ENCODE peak calls at places on chromosomes 6 and 20, in five cellular contexts. K, Y, F, S and X are unnamed samples.

GRCh38 chr20:61570796-61571195 is 318.7 kb downstream of the CDH4 start:
- DNase-seq in K (no peak), Y (no peak), F (no peak), S (no peak), X (no peak)

GRCh38 chr6:16903470-16903869 is 142.2 kb upstream of the ATXN1 start:
- DNase-seq in K (peak), Y (no peak), F (peak), S (no peak), X (no peak)

GRCh38 chr6:109187399-109188114 is 92.2 kb downstream of the CEP57L1 start:
- DNase-seq in K (peak), Y (peak), F (peak), S (peak), X (peak)

GRCh38 chr6:70651326-70651905 is 16.3 kb upstream of the SMAP1 start:
- DNase-seq in K (no peak), Y (no peak), F (no peak), S (no peak), X (no peak)

GRCh38 chr6:36491378-36491965 is 48.7 kb downstream of the KCTD20 start:
- DNase-seq in K (peak), Y (no peak), F (peak), S (no peak), X (no peak)

GRCh38 chr20:2599265-2600060 is 53.0 kb upstream of the NOP56 start:
- DNase-seq in K (no peak), Y (no peak), F (no peak), S (no peak), X (peak)

GRCh38 chr20:22402990-22403859 is 181.1 kb downstream of the FOXA2 start:
- DNase-seq in K (no peak), Y (no peak), F (no peak), S (no peak), X (peak)

GRCh38 chr20:36273414-36274247 is 32.5 kb upstream of the DLGAP4 start:
- DNase-seq in K (peak), Y (peak), F (peak), S (no peak), X (no peak)

GRCh38 chr6:130760006-130760405 is 67.2 kb upstream of the SMLR1 start:
- DNase-seq in K (peak), Y (peak), F (peak), S (peak), X (peak)

GRCh38 chr20:62374431-62375152 is 7.5 kb upstream of the LAMA5 start:
- DNase-seq in K (no peak), Y (no peak), F (no peak), S (no peak), X (peak)

GRCh38 chr6:101986476-101986875 is 593.0 kb downstream of the GRIK2 start:
- DNase-seq in K (no peak), Y (no peak), F (no peak), S (no peak), X (no peak)

GRCh38 chr20:2509468-2509781 is 710 bp upstream of the ZNF343 start:
- DNase-seq in K (no peak), Y (no peak), F (no peak), S (no peak), X (no peak)

GRCh38 chr6:153117986-153118886 is 12.8 kb downstream of the RGS17 start:
- DNase-seq in K (peak), Y (no peak), F (peak), S (no peak), X (no peak)

GRCh38 chr20:19830351-19830750 is 72.3 kb downstream of the RIN2 start:
- DNase-seq in K (no peak), Y (no peak), F (no peak), S (no peak), X (no peak)

GRCh38 chr6:129753422-129753821 is 43.4 kb upstream of the ARHGAP18 start:
- DNase-seq in K (peak), Y (no peak), F (peak), S (peak), X (no peak)

GRCh38 chr6:148790404-148790803 is 43.6 kb downstream of the UST start:
- DNase-seq in K (no peak), Y (no peak), F (no peak), S (no peak), X (no peak)

GRCh38 chr6:3305831-3306230 is 47.1 kb downstream of the PSMG4 start:
- DNase-seq in K (no peak), Y (no peak), F (no peak), S (no peak), X (no peak)

GRCh38 chr20:33773412-33774089 is 37.6 kb upstream of the CHMP4B start:
- DNase-seq in K (no peak), Y (no peak), F (no peak), S (no peak), X (no peak)

GRCh38 chr6:18248698-18249097 is 15.6 kb downstream of the DEK start:
- DNase-seq in K (no peak), Y (no peak), F (no peak), S (no peak), X (no peak)

GRCh38 chr6:71733970-71734899 is 152.1 kb upstream of the RIMS1 start:
- DNase-seq in K (peak), Y (no peak), F (peak), S (peak), X (no peak)

GRCh38 chr20:39630215-39630614 is 668.1 kb downstream of the DHX35 start:
- DNase-seq in K (peak), Y (no peak), F (no peak), S (no peak), X (peak)

GRCh38 chr20:48451401-48451800 is 376.4 kb downstream of the PREX1 start:
- DNase-seq in K (no peak), Y (no peak), F (no peak), S (no peak), X (no peak)

GRCh38 chr20:51926670-51927305 is 124.5 kb upstream of the SALL4 start:
- DNase-seq in K (no peak), Y (no peak), F (peak), S (no peak), X (no peak)

GRCh38 chr20:58602124-58602523 is 49.0 kb upstream of the STX16 start:
- DNase-seq in K (no peak), Y (no peak), F (no peak), S (no peak), X (no peak)

GRCh38 chr20:58597021-58597940 is 53.8 kb upstream of the STX16 start:
- DNase-seq in K (peak), Y (peak), F (no peak), S (no peak), X (peak)

GRCh38 chr20:58598271-58599015 is 52.6 kb upstream of the STX16 start:
- DNase-seq in K (peak), Y (peak), F (peak), S (no peak), X (peak)

GRCh38 chr20:58600756-58601155 is 50.3 kb upstream of the STX16 start:
- DNase-seq in K (no peak), Y (no peak), F (no peak), S (no peak), X (no peak)

GRCh38 chr20:58599966-58600365 is 51.1 kb upstream of the STX16 start:
- DNase-seq in K (no peak), Y (no peak), F (no peak), S (no peak), X (no peak)
- H3K4me3 ChIP-seq in K (no peak), Y (no peak), F (no peak), S (no peak), X (no peak)

GRCh38 chr6:132478697-132479096 is 34.2 kb downstream of the STX7 start:
- DNase-seq in K (no peak), Y (no peak), F (no peak), S (no peak), X (no peak)
- H3K4me3 ChIP-seq in K (no peak), Y (no peak), F (no peak), S (no peak), X (no peak)

GRCh38 chr6:128554302-128554701 is 33.9 kb upstream of the PTPRK start:
- DNase-seq in K (peak), Y (no peak), F (peak), S (no peak), X (no peak)
- H3K4me3 ChIP-seq in K (no peak), Y (no peak), F (no peak), S (no peak), X (no peak)

DNA sequence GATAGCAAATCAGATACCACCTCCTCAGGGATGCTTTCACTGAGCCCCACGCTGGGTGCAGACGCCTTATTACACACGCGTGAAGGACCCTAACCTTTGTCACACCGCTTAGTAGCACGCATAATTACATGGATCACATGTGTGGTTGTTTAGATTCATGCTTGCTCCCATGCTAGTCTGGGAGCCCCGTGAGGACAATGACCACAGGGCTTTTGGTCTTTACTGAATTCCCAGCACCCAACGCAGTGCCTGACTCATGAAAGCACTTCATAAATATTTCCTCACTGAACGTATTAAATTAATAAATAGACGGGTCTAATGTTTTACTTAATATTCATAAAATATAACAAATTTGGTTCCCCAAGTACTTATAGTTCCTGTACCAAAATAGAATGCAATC is 132.5 kb downstream of the ALDH8A1 start:
- DNase-seq in K (no peak), Y (no peak), F (no peak), S (no peak), X (no peak)
- H3K4me3 ChIP-seq in K (no peak), Y (no peak), F (no peak), S (no peak), X (no peak)